ENCODE peak calls at places on chromosomes 5 and 9, in seven cellular contexts. A is GM12878, C is H1, R is HCT116, V is HepG2, Q is SK-N-SH, F is K562. T is an unnamed sample.
A peak's percentile ranks its signal among the peaks of the same experiment; 100 is the strongest.

GRCh38 chr5:171450423-171451246 is 31.2 kb downstream of the FGF18 start:
- DNase-seq in A (no peak), C (peak; percentile 69), R (no peak), V (no peak), Q (no peak), F (peak; percentile 61), T (no peak)

GRCh38 chr5:138775034-138775433 is 21.8 kb downstream of the CTNNA1 start:
- DNase-seq in A (no peak), C (no peak), R (no peak), V (peak; percentile 86), Q (no peak), F (no peak), T (no peak)

GRCh38 chr9:108439967-108440366 is 415.8 kb downstream of the ACTL7B start:
- DNase-seq in A (no peak), C (no peak), R (no peak), V (no peak), Q (no peak), F (no peak), T (no peak)

GRCh38 chr5:33043598-33043997 is 332.5 kb downstream of the NPR3 start:
- DNase-seq in A (no peak), C (no peak), R (no peak), V (no peak), Q (no peak), F (no peak), T (no peak)

GRCh38 chr9:109329274-109330258 is 8.7 kb upstream of the EPB41L4B start:
- DNase-seq in A (no peak), C (no peak), R (no peak), V (peak; percentile 27), Q (peak; percentile 39), F (no peak), T (peak; percentile 95)

GRCh38 chr5:41408676-41409443 is 101.5 kb downstream of the PLCXD3 start:
- DNase-seq in A (no peak), C (no peak), R (no peak), V (no peak), Q (no peak), F (no peak), T (no peak)

GRCh38 chr5:149027636-149028035 is 35.2 kb downstream of the SH3TC2 start:
- DNase-seq in A (no peak), C (no peak), R (no peak), V (no peak), Q (no peak), F (no peak), T (no peak)

GRCh38 chr9:129597355-129598088 is 23.4 kb downstream of the C9orf50 start:
- DNase-seq in A (no peak), C (peak; percentile 76), R (peak; percentile 86), V (peak; percentile 93), Q (peak; percentile 70), F (no peak), T (no peak)

GRCh38 chr9:27653246-27653645 is 80.0 kb upstream of the C9orf72 start:
- DNase-seq in A (no peak), C (no peak), R (no peak), V (no peak), Q (no peak), F (no peak), T (no peak)

GRCh38 chr5:127094161-127094560 is 20.9 kb upstream of the C5orf63 start:
- DNase-seq in A (no peak), C (no peak), R (no peak), V (no peak), Q (no peak), F (no peak), T (no peak)

GRCh38 chr5:57033103-57033502 is 81.2 kb upstream of the MIER3 start:
- DNase-seq in A (no peak), C (no peak), R (peak; percentile 34), V (no peak), Q (no peak), F (no peak), T (no peak)

GRCh38 chr5:66469684-66470083 is 126.5 kb upstream of the MAST4 start:
- DNase-seq in A (no peak), C (no peak), R (peak; percentile 6), V (no peak), Q (no peak), F (no peak), T (no peak)

GRCh38 chr5:154287136-154287535 is 96.6 kb downstream of the GALNT10 start:
- DNase-seq in A (no peak), C (no peak), R (no peak), V (peak; percentile 80), Q (no peak), F (no peak), T (peak; percentile 33)

GRCh38 chr9:72203205-72203803 is 54.1 kb downstream of the GDA start:
- DNase-seq in A (no peak), C (no peak), R (peak; percentile 28), V (peak; percentile 53), Q (peak; percentile 31), F (peak; percentile 9), T (peak; percentile 31)

GRCh38 chr9:130467371-130467770 is 22.6 kb downstream of the ASS1 start:
- DNase-seq in A (no peak), C (no peak), R (no peak), V (no peak), Q (no peak), F (no peak), T (no peak)

GRCh38 chr5:27093296-27093695 is 54.9 kb upstream of the CDH9 start:
- DNase-seq in A (no peak), C (no peak), R (no peak), V (no peak), Q (no peak), F (no peak), T (no peak)

GRCh38 chr5:122846051-122846567 is 696 bp downstream of the SNX24 start:
- DNase-seq in A (no peak), C (no peak), R (no peak), V (peak; percentile 84), Q (peak; percentile 30), F (no peak), T (peak; percentile 51)

GRCh38 chr9:134909511-134910105 is 8.1 kb downstream of the FCN1 start:
- DNase-seq in A (no peak), C (no peak), R (no peak), V (no peak), Q (no peak), F (no peak), T (no peak)

GRCh38 chr5:135626636-135627035 is 47.8 kb upstream of the CXCL14 start:
- DNase-seq in A (no peak), C (no peak), R (no peak), V (no peak), Q (no peak), F (no peak), T (peak; percentile 45)

GRCh38 chr9:97502222-97502983 is 937 bp downstream of the TMOD1 start:
- DNase-seq in A (no peak), C (peak; percentile 75), R (no peak), V (no peak), Q (no peak), F (peak; percentile 32), T (peak; percentile 9)

GRCh38 chr5:64653776-64654175 is 36.5 kb upstream of the SHISAL2B start:
- DNase-seq in A (no peak), C (no peak), R (no peak), V (no peak), Q (no peak), F (no peak), T (no peak)

GRCh38 chr9:35490155-35490909 is 421 bp downstream of the RUSC2 start:
- DNase-seq in A (no peak), C (peak; percentile 66), R (no peak), V (no peak), Q (peak; percentile 52), F (no peak), T (peak; percentile 19)

GRCh38 chr5:141192110-141192725 is at the start of gene PCDHB10:
- DNase-seq in A (no peak), C (peak; percentile 92), R (peak; percentile 32), V (peak; percentile 9), Q (peak; percentile 53), F (peak; percentile 34), T (peak; percentile 91)
- TF ChIP-seq JUND in A (no peak), C (no peak), R (no peak), V (no peak), Q (no peak), F (no peak), T (no peak)

GRCh38 chr5:112646139-112646941 is 91.3 kb upstream of the APC start:
- DNase-seq in A (no peak), C (no peak), R (no peak), V (no peak), Q (no peak), F (no peak), T (no peak)
- TF ChIP-seq JUND in A (no peak), C (no peak), R (no peak), V (no peak), Q (no peak), F (no peak), T (no peak)

GRCh38 chr5:94157704-94158608 is 416.6 kb upstream of the POU5F2 start:
- DNase-seq in A (no peak), C (no peak), R (no peak), V (no peak), Q (no peak), F (no peak), T (no peak)

GRCh38 chr5:94154672-94155071 is 413.3 kb upstream of the POU5F2 start:
- DNase-seq in A (no peak), C (no peak), R (no peak), V (no peak), Q (no peak), F (no peak), T (no peak)

GRCh38 chr5:94153736-94154450 is 412.5 kb upstream of the POU5F2 start:
- DNase-seq in A (no peak), C (no peak), R (no peak), V (no peak), Q (no peak), F (no peak), T (no peak)

GRCh38 chr5:94159144-94159543 is 417.7 kb upstream of the POU5F2 start:
- DNase-seq in A (no peak), C (no peak), R (no peak), V (no peak), Q (no peak), F (no peak), T (no peak)
- TF ChIP-seq JUND in A (no peak), C (no peak), R (no peak), V (no peak), Q (no peak), F (no peak), T (no peak)

GRCh38 chr9:75149841-75150241 is 61.5 kb downstream of the OSTF1 start:
- DNase-seq in A (no peak), C (no peak), R (no peak), V (no peak), Q (no peak), F (no peak), T (no peak)

GRCh38 chr9:75148551-75148950 is 60.2 kb downstream of the OSTF1 start:
- DNase-seq in A (no peak), C (no peak), R (no peak), V (no peak), Q (no peak), F (no peak), T (no peak)

GRCh38 chr9:75146229-75146628 is 57.9 kb downstream of the OSTF1 start:
- DNase-seq in A (no peak), C (no peak), R (no peak), V (no peak), Q (no peak), F (no peak), T (no peak)

GRCh38 chr9:75150512-75150911 is 62.2 kb downstream of the OSTF1 start:
- DNase-seq in A (no peak), C (no peak), R (no peak), V (no peak), Q (no peak), F (no peak), T (no peak)

DNA sequence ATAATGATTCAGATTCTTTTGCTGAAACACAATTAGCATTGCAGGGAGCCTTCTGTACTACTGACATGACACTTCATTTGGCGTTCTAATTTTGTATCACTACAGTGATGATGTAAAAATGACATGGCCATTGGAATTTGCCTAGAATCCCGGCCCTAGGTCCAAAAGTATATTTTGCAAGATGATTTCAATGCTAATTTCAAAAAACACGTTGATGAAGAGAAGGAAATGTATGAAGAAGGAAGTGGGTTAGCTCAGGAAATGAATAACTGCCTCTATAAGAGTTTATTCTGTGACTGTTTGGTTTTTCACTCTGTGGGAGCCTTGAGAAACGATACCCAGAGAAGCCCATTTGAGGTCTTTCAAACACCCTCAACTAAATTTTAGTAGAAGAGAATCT is 59.3 kb downstream of the OSTF1 start:
- DNase-seq in A (peak; percentile 4), C (no peak), R (no peak), V (no peak), Q (no peak), F (no peak), T (no peak)
- TF ChIP-seq JUND in A (no peak), C (no peak), R (no peak), V (no peak), Q (no peak), F (no peak), T (no peak)

T was measured in T47D.